ENCODE peak calls at places on chromosomes 12 and 14, in six cellular contexts. L is T-cell; T is germinal center; M is AG04449; E is activated T-helper 9 cell treated with anti-CD3 and anti-CD28 coated beads, Interleukin-2, amount 50 U/mL, for 16 hours; I is heart right ventricle. Q is an unnamed sample.

GRCh38 chr14:67653651-67654280 is 20.7 kb downstream of the VTI1B start:
- DNase-seq in I (no peak), E (no peak), M (no peak), T (no peak), L (no peak), Q (no peak)

GRCh38 chr12:104524026-104524425 is 67.3 kb downstream of the CHST11 start:
- DNase-seq in L (no peak), I (no peak), M (no peak), T (no peak), E (no peak), Q (peak; percentile 63)

GRCh38 chr12:131774576-131774975 is 53.6 kb upstream of the MMP17 start:
- DNase-seq in E (no peak), M (no peak), T (no peak), L (no peak), I (no peak), Q (no peak)

GRCh38 chr12:55720071-55720564 is at the start of gene RDH5:
- DNase-seq in T (no peak), L (no peak), M (no peak), E (no peak), I (peak; percentile 60), Q (peak; percentile 86)

GRCh38 chr14:84646791-84647500 is 883.0 kb upstream of the FLRT2 start:
- DNase-seq in L (no peak), T (no peak), I (no peak), E (no peak), M (no peak), Q (no peak)

GRCh38 chr14:52089208-52089607 is 20.3 kb upstream of the NID2 start:
- DNase-seq in E (no peak), I (no peak), T (no peak), M (no peak), L (no peak), Q (no peak)

GRCh38 chr14:105980224-105980623 is 453.8 kb downstream of the TMEM121 start:
- DNase-seq in T (no peak), I (no peak), M (no peak), L (no peak), E (no peak), Q (peak; percentile 84)

GRCh38 chr12:85759217-85759616 is 77.0 kb downstream of the RASSF9 start:
- DNase-seq in E (no peak), M (no peak), I (no peak), T (no peak), L (no peak), Q (no peak)

GRCh38 chr12:12367096-12367998 is 10.5 kb downstream of the BORCS5 start:
- DNase-seq in L (no peak), T (no peak), I (no peak), M (no peak), E (no peak), Q (no peak)

GRCh38 chr14:77584809-77585208 is 31.6 kb downstream of the SPTLC2 start:
- DNase-seq in I (no peak), T (no peak), E (no peak), M (no peak), L (no peak), Q (no peak)

GRCh38 chr14:96145116-96145864 is 59.3 kb upstream of the BDKRB2 start:
- DNase-seq in M (peak; percentile 65), I (no peak), T (no peak), L (no peak), E (no peak), Q (no peak)

GRCh38 chr14:22842211-22843122 is 6.1 kb downstream of the MMP14 start:
- DNase-seq in L (no peak), T (no peak), M (no peak), E (no peak), I (no peak), Q (no peak)

GRCh38 chr12:25550186-25550585 is 2.9 kb downstream of the LMNTD1 start:
- DNase-seq in T (no peak), I (no peak), E (no peak), M (peak; percentile 23), L (no peak), Q (no peak)

GRCh38 chr12:129552996-129553750 is 350.7 kb downstream of the TMEM132D start:
- DNase-seq in M (no peak), L (no peak), I (no peak), E (no peak), T (no peak), Q (no peak)

GRCh38 chr12:98752726-98753125 is 107.6 kb downstream of the APAF1 start:
- DNase-seq in E (no peak), L (no peak), M (peak; percentile 24), T (no peak), I (no peak), Q (no peak)

GRCh38 chr12:129312048-129312447 is 458.8 kb downstream of the GLT1D1 start:
- DNase-seq in I (no peak), L (no peak), E (no peak), T (no peak), M (no peak), Q (no peak)

GRCh38 chr14:103317251-103317650 is 16.8 kb upstream of the EIF5 start:
- DNase-seq in E (no peak), L (no peak), M (no peak), T (no peak), I (no peak), Q (no peak)

GRCh38 chr12:12913626-12914388 is 22.4 kb downstream of the GPRC5A start:
- DNase-seq in T (no peak), L (no peak), I (no peak), E (no peak), M (no peak), Q (no peak)

GRCh38 chr14:94545131-94545841 is 16.0 kb upstream of the SERPINA4 start:
- DNase-seq in E (no peak), M (no peak), T (no peak), I (no peak), L (no peak), Q (no peak)

GRCh38 chr14:69046468-69046867 is 67.4 kb upstream of the ACTN1 start:
- DNase-seq in L (no peak), I (peak; percentile 20), T (no peak), E (no peak), M (no peak), Q (no peak)